ENCODE peak calls at places on chromosomes 6 and 20, in eight cellular contexts. W is heart left ventricle, E is body of pancreas, Y is WERI-Rb-1, H is ascending aorta, B is IMR-90, Q is lower lobe of right lung, X is pancreas. D is an unnamed sample. For H3K9me3, the result is how much of the 10 kb centered on the place peaks cover.

GRCh38 chr6:111727798-111728197 is 122.1 kb upstream of the TRAF3IP2 start:
- DNase-seq in E (no peak), X (no peak), Y (no peak), H (no peak), B (peak), Q (no peak), W (no peak), D (no peak)

GRCh38 chr6:46637933-46638332 is 14.7 kb downstream of the CYP39A1 start:
- DNase-seq in Q (no peak), E (no peak), H (no peak), W (no peak), X (no peak), B (no peak), Y (no peak), D (no peak)

GRCh38 chr6:88804701-88805100 is 158.7 kb downstream of the RNGTT start:
- DNase-seq in W (no peak), X (no peak), Y (no peak), E (no peak), B (peak), Q (no peak), H (no peak), D (peak)

GRCh38 chr6:157885211-157885788 is 62.3 kb downstream of the SNX9 start:
- DNase-seq in B (no peak), Q (no peak), H (no peak), Y (no peak), E (no peak), X (no peak), W (no peak), D (no peak)

GRCh38 chr20:51237790-51238189 is 214.9 kb upstream of the KCNG1 start:
- DNase-seq in H (no peak), X (no peak), Y (no peak), Q (no peak), B (no peak), E (no peak), W (no peak), D (no peak)

GRCh38 chr20:23092409-23092756 is 6.3 kb upstream of the CD93 start:
- DNase-seq in E (no peak), B (no peak), X (no peak), Y (no peak), Q (no peak), H (no peak), W (no peak), D (no peak)

GRCh38 chr6:56955171-56956155 is 556 bp downstream of the BEND6 start:
- DNase-seq in W (peak), Q (peak), E (peak), B (peak), H (peak), X (peak), Y (peak), D (peak)

GRCh38 chr6:104603108-104603745 is 256.5 kb downstream of the HACE1 start:
- DNase-seq in X (no peak), Y (no peak), H (no peak), W (no peak), B (no peak), E (no peak), Q (no peak), D (no peak)

GRCh38 chr20:2122921-2123320 is 21.3 kb downstream of the STK35 start:
- DNase-seq in W (peak), Y (no peak), Q (no peak), H (no peak), X (no peak), E (peak), B (peak), D (no peak)

GRCh38 chr6:130779658-130780033 is 47.6 kb upstream of the SMLR1 start:
- DNase-seq in W (no peak), Q (no peak), H (no peak), X (no peak), E (no peak), B (no peak), Y (no peak), D (no peak)

GRCh38 chr20:36298061-36298460 is 8.1 kb upstream of the DLGAP4 start:
- DNase-seq in Y (peak), B (no peak), Q (no peak), W (no peak), H (no peak), X (no peak), E (no peak), D (no peak)

GRCh38 chr6:87716928-87717655 is 15.1 kb upstream of the AKIRIN2 start:
- DNase-seq in H (no peak), Y (no peak), W (no peak), B (no peak), E (no peak), X (no peak), Q (no peak), D (no peak)

GRCh38 chr20:19867074-19867473 is 109.0 kb downstream of the RIN2 start:
- DNase-seq in Y (no peak), E (no peak), X (no peak), B (peak), H (no peak), W (no peak), Q (no peak), D (no peak)

GRCh38 chr20:38497246-38497645 is 24.6 kb downstream of the RALGAPB start:
- DNase-seq in H (no peak), W (no peak), X (no peak), E (no peak), Q (no peak), B (peak), Y (no peak), D (no peak)

GRCh38 chr20:50226093-50226974 is 35.7 kb downstream of the CEBPB start:
- DNase-seq in Q (peak), Y (no peak), W (no peak), H (peak), X (no peak), E (no peak), B (peak), D (peak)

GRCh38 chr6:90121982-90122381 is 174.7 kb downstream of the BACH2 start:
- DNase-seq in B (peak), Q (no peak), W (no peak), X (no peak), E (no peak), Y (no peak), H (peak), D (peak)

GRCh38 chr20:3673551-3674070 is 8.2 kb downstream of the ADAM33 start:
- DNase-seq in Y (no peak), H (no peak), W (no peak), E (no peak), B (no peak), Q (no peak), X (no peak), D (peak)

GRCh38 chr6:16430661-16431089 is 192.3 kb downstream of the GMPR start:
- DNase-seq in H (no peak), B (peak), Y (no peak), X (no peak), W (no peak), E (no peak), Q (no peak), D (peak)

GRCh38 chr6:132491303-132491702 is 21.6 kb downstream of the STX7 start:
- DNase-seq in H (peak), E (peak), Y (no peak), X (no peak), Q (no peak), W (no peak), B (peak), D (no peak)

GRCh38 chr6:133568970-133569889 is 319.7 kb upstream of the TCF21 start:
- DNase-seq in E (peak), H (no peak), X (no peak), Q (no peak), B (peak), W (no peak), Y (no peak), D (peak)

GRCh38 chr6:41935190-41935569 is 6.4 kb downstream of the CCND3 start:
- DNase-seq in E (no peak), B (no peak), X (no peak), H (no peak), Q (no peak), Y (peak), W (no peak), D (no peak)

DNA sequence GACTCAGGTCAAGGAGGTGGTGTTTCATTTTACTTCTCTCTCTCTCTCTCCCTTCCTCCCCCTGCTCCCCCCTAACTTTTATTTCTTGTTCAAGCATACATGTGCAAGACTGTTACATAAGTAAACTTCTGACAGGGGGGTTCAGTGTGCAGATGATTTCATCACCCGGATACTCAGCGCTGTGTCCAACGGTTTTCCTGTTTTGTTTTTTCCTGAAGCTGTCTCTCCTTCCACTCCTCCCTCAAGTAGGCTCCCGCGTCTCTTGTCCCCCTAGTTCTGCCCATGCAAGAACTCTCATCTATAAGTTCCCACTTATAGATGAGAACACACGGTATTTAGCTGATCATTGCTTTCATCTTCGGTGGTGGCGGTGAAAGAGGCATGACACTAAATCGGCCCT is 751.9 kb upstream of the DEFB115 start:
- DNase-seq in X (no peak), B (no peak), W (no peak), H (no peak), Y (no peak), E (no peak), Q (no peak), D (peak)
- H3K9me3 ChIP-seq in X (under half), B (under half), W (under half), H (under half), Y (under half), E (under half), Q (under half), D (under half)

GRCh38 chr6:81589465-81590313 is 162.8 kb downstream of the TENT5A start:
- DNase-seq in B (no peak), H (no peak), Q (no peak), W (no peak), Y (peak), X (no peak), E (peak), D (no peak)
- TF ChIP-seq CTCF in B (no peak), H (no peak), Q (no peak), W (no peak), Y (peak), X (no peak), E (no peak), D (peak)

DNA sequence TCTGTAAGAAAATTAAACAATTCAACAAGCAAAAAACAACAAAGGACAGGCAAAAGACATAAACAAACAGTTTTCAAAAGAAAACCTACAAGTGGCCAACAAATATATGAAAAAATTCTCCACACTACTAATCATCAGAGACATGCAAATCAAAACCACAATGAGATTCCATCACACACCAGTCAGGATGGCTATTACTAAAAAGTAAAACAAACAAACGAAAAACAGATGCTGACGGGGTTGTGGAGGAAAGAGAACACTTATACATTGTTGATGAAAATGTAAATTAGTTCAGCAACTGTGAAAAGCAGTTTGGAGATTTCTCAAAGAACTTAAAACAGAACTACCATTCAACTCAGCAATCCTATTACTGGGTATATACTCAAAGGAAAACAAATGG is 537.6 kb downstream of the HDGFL1 start:
- DNase-seq in H (no peak), Y (no peak), W (no peak), E (no peak), X (no peak), B (peak), Q (no peak), D (no peak)
- H3K9me3 ChIP-seq in H (under half), Y (under half), W (under half), E (under half), X (under half), B (under half), Q (under half), D (under half)

DNA sequence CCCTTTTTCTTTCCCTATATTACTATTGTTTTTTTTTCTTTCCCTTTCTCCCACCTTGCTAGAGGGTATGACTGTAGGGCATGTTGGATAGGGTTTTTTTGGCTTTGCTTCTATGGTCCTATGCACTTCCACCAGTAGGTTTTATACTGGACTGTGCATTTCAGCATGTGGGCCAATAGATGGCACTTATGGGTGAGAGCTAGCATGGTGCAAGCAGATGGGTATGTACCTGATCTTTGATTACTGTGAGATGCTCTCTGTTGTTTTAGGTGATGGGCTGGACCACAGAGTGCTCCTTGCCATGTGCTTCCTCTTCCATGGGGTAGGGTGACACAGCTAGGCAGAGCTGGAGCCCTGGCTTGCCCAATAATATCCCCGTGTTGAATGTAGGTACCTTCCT is 128.5 kb upstream of the CHD6 start:
- DNase-seq in W (no peak), Y (peak), B (no peak), X (no peak), E (no peak), H (no peak), Q (no peak), D (no peak)
- TF ChIP-seq CTCF in W (no peak), Y (peak), B (no peak), X (no peak), E (no peak), H (no peak), Q (no peak), D (no peak)

GRCh38 chr6:79969784-79970183 is 22.4 kb upstream of the ELOVL4 start:
- DNase-seq in Y (no peak), Q (no peak), H (no peak), W (no peak), E (no peak), B (no peak), X (no peak), D (no peak)

GRCh38 chr6:79967178-79967577 is 19.8 kb upstream of the ELOVL4 start:
- DNase-seq in E (no peak), X (no peak), W (no peak), Q (no peak), H (no peak), Y (no peak), B (no peak), D (no peak)

DNA sequence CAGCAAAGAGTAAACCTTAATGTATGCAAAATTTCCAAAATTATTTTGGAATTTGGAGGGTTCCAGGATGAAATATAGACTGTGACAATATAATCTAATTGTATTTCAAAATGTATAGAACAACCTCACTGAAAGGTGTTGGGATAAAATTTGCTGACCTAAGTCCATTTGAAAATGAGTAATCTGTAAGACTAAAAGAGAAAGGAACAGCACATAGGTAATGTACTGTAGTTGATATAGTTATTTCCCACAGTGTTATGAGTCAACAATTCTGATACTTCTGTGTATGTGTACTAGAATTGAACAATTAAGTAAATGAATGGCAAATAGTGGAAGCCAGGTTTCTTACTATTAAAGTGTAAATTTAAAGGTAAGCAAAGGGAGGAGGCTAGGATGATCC is 23.8 kb upstream of the ELOVL4 start:
- DNase-seq in B (no peak), X (no peak), W (no peak), E (no peak), Y (no peak), Q (no peak), H (no peak), D (no peak)
- H3K9me3 ChIP-seq in B (under half), X (under half), W (under half), E (under half), Y (under half), Q (under half), H (under half), D (under half)

GRCh38 chr20:53291548-53291947 is 302.1 kb downstream of the ZNF217 start:
- DNase-seq in Y (peak), E (peak), H (no peak), Q (no peak), W (no peak), X (no peak), B (no peak), D (no peak)
- TF ChIP-seq CTCF in Y (peak), E (no peak), H (no peak), Q (no peak), W (no peak), X (no peak), B (no peak), D (peak)

GRCh38 chr6:5050009-5050408 is 35.1 kb upstream of the PPP1R3G start:
- DNase-seq in H (peak), E (no peak), Y (no peak), W (no peak), X (no peak), Q (no peak), B (no peak), D (no peak)
- H3K9me3 ChIP-seq in H (under half), E (under half), Y (under half), W (under half), X (under half), Q (under half), B (under half), D (under half)

D was measured in osteoblast.